ENCODE peak calls at places on chromosomes 5 and 9, in eight cellular contexts. U is hepatocyte; T is suprapubic skin; L is CD8-positive, alpha-beta T cell; O is heart left ventricle; H is heart right ventricle; F is cardiac muscle cell; K is BE2C. J is an unnamed sample.

GRCh38 chr5:131974956-131975726 is 29.7 kb upstream of the MEIKIN start:
- DNase-seq in L (peak; percentile 27), U (no peak), O (no peak), F (no peak), H (no peak), K (no peak), T (no peak), J (no peak)

GRCh38 chr5:5304361-5305035 is 118.0 kb upstream of the ICE1 start:
- DNase-seq in F (no peak), O (no peak), L (no peak), T (no peak), U (no peak), H (no peak), K (no peak), J (no peak)

GRCh38 chr5:133716475-133717183 is 104.3 kb upstream of the FSTL4 start:
- DNase-seq in T (no peak), K (no peak), O (no peak), H (no peak), U (no peak), F (no peak), L (no peak), J (no peak)

GRCh38 chr5:28468121-28468520 is 1429.7 kb upstream of the CDH9 start:
- DNase-seq in O (no peak), K (no peak), T (no peak), U (no peak), H (no peak), L (no peak), F (no peak), J (no peak)

GRCh38 chr9:93447642-93448041 is 3.8 kb upstream of the FAM120A start:
- DNase-seq in L (no peak), T (no peak), U (no peak), H (no peak), K (no peak), F (no peak), O (no peak), J (no peak)

GRCh38 chr5:124519396-124519795 is 227.0 kb downstream of the ZNF608 start:
- DNase-seq in O (no peak), T (no peak), U (peak; percentile 41), K (no peak), H (peak; percentile 43), F (peak; percentile 61), L (no peak), J (no peak)

GRCh38 chr9:76610009-76610352 is 151.0 kb downstream of the GCNT1 start:
- DNase-seq in K (peak; percentile 40), H (peak; percentile 54), T (peak; percentile 91), U (peak; percentile 69), L (no peak), O (peak; percentile 84), F (no peak), J (peak; percentile 84)

GRCh38 chr5:100780376-100780870 is 122.7 kb downstream of the ST8SIA4 start:
- DNase-seq in F (no peak), U (no peak), K (no peak), O (no peak), H (no peak), T (no peak), L (no peak), J (no peak)

GRCh38 chr5:168295574-168296201 is 4.2 kb downstream of the WWC1 start:
- DNase-seq in O (no peak), L (no peak), H (no peak), T (no peak), K (no peak), U (peak; percentile 70), F (peak; percentile 71), J (no peak)

GRCh38 chr5:149961186-149961685 is 678 bp downstream of the SLC26A2 start:
- DNase-seq in O (no peak), F (no peak), L (no peak), U (no peak), T (no peak), K (no peak), H (no peak), J (no peak)

GRCh38 chr5:80054682-80055081 is 19.5 kb downstream of the THBS4 start:
- DNase-seq in O (no peak), F (no peak), L (no peak), T (no peak), H (no peak), K (no peak), U (no peak), J (no peak)

GRCh38 chr9:127549218-127549617 is 62.9 kb upstream of the STXBP1 start:
- DNase-seq in H (no peak), F (no peak), K (no peak), L (no peak), U (no peak), O (no peak), T (no peak), J (no peak)

GRCh38 chr5:82676663-82677062 is 398.5 kb upstream of the RPS23 start:
- DNase-seq in T (no peak), U (no peak), O (no peak), F (no peak), K (no peak), H (no peak), L (no peak), J (no peak)

DNA sequence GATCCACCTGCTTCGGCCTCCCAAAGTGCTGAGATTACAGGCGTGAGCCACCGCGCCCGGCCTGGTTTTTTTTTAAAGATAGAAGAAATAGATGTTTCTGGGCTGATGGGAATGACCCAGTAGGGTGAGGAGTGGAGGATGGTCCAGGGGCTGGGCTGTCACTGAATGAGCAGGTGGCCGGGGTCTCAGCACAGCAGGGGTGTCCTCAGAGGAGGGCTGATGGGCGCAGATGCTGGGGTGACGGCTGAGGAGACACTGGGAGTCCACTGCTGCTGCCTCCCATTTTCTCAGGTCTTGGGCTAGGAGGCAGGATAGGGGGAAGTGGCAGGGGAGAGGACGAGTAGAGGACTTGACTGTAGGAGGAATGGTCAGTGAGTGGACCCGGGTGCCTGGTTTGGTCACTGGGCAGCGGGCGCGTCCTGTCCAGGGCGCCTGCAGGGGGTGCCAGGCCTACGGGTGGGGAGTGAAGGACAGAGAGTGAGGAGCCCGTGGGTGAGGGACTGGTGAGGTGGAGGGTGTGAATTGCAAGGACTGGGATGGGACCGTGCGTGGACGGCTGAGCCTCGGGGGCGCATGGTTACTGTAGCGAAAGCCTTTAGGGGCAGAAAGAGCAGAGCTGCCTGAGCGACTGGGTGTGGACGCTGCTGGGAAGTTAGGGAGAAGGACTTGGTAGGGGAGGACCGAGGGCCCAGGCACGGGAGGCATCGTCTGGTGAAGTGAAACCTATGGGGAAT is 2.2 kb upstream of the TOR4A start:
- DNase-seq in H (peak; percentile 5), O (no peak), K (no peak), L (no peak), U (peak; percentile 3), F (no peak), T (peak; percentile 62), J (no peak)
- H3K4me3 ChIP-seq in H (no peak overlapping the region), O (no peak overlapping the region), K (no peak overlapping the region), L (no peak overlapping the region), U (no peak overlapping the region), F (no peak overlapping the region), T (no peak overlapping the region), J (no peak overlapping the region)

GRCh38 chr5:35919191-35919590 is 19.2 kb downstream of the CAPSL start:
- DNase-seq in T (no peak), H (no peak), O (no peak), U (peak; percentile 12), F (no peak), L (no peak), K (no peak), J (no peak)

GRCh38 chr5:35924122-35924949 is 14.1 kb downstream of the CAPSL start:
- DNase-seq in K (no peak), L (no peak), U (no peak), O (no peak), F (no peak), H (no peak), T (no peak), J (no peak)

GRCh38 chr5:35921930-35922329 is 16.5 kb downstream of the CAPSL start:
- DNase-seq in K (no peak), O (no peak), H (no peak), U (no peak), L (peak; percentile 27), T (no peak), F (no peak), J (no peak)

GRCh38 chr5:35922468-35922867 is 16.0 kb downstream of the CAPSL start:
- DNase-seq in O (no peak), T (no peak), L (no peak), F (no peak), K (no peak), U (no peak), H (no peak), J (no peak)

GRCh38 chr5:35920890-35921289 is 17.5 kb downstream of the CAPSL start:
- DNase-seq in L (no peak), K (no peak), H (no peak), O (no peak), T (no peak), F (peak; percentile 9), U (peak; percentile 21), J (no peak)
- TF ChIP-seq CTCF in L (no peak), K (no peak), H (no peak), O (no peak), T (no peak), F (peak; percentile 36), U (peak; percentile 30), J (no peak)

DNA sequence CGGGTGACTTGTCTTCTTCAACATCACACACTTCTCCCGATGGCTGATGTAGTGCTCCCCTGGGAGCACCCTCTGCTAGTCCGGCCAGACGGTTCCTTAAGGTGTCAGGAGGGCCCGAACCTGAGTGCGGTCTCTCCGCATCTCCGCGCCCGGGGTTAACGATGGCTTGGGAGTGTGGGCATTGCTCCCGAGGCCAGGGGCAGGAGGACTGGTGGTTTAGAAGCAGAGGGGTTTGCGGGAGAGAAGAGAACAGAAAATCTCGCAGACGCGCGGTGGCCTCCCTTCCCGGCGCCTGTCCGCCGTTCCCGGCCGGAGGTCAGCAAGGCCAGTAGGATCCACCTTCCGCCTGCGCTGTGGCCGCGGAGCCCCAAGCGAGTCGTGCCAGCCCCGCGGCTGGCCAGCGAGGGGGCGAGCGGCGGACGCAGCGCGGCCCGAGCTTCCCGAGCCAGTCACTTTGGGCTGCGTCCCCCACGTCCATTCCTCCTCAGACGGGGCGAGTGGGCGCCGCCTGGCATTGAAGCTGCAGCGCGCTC is 700 bp downstream of the CDO1 start:
- DNase-seq in H (no peak), L (no peak), O (peak; percentile 30), T (no peak), F (peak; percentile 55), U (peak; percentile 34), K (no peak), J (no peak)
- H3K4me3 ChIP-seq in H (peak overlapping the region; percentile 60), L (peak overlapping the region; percentile 45), O (peak overlapping the region; percentile 58), T (peak overlapping the region; percentile 53), F (peak overlapping the region; percentile 69), U (peak overlapping the region; percentile 85), K (peak overlapping the region; percentile 33), J (peak overlapping the region; percentile 18)

DNA sequence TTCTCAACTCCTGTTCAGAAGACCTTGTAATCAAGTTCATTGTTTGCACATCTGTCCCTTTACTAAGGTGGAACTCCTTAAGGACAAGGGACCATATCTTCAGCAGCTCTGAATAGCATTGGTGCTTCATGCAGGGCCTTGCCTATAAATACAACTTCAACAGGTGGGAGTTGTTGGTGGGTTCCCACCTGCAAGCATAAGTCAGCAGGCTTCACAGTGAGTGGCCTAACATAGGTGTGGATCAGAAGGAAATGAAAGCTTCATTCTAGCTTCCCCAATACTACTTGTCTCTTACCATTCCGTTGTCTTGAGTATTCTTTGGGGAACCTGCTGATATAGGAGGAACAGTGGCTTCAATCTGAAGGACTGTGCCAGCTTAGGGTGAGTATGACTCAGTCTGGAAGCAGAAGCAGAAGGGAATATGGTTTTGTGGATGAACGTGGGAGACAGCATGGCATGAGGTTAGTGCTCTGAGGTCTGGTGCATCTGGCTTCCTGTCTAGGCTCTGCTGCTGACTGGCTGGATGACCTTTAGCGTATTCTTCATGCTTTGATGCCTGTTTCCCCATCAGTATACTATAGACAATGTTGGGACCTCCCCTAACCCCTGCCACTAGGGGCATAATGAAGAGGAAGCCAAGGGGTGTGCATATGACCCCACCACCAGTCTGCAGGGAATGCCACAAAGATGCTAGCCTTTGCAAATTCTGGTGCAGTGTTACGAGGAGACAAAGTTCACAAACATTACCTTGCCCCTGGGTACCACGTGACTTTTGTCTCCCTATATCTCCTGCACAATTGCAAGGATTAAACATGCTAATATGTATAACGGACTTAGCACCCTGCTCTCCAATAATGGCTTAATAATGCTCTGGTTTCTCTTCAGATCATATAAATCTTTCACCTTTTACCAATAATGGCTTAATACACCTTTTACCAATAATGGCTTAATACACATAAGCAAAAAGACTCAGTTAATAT is 192.3 kb downstream of the PALM2AKAP2 start:
- DNase-seq in T (no peak), F (no peak), O (no peak), U (no peak), L (no peak), H (no peak), K (no peak), J (no peak)
- TF ChIP-seq CTCF in T (no peak), F (no peak), O (no peak), U (no peak), L (no peak), H (no peak), K (no peak), J (no peak)

J was measured in lower leg skin.